ENCODE peak calls at places on chromosome 20, in five cellular contexts. G, V, Z, W and T are unnamed samples.

GRCh38 chr20:48703107-48703506 is 124.7 kb downstream of the PREX1 start:
- DNase-seq in W (no peak), V (no peak), Z (no peak), G (no peak), T (no peak)

GRCh38 chr20:19978511-19979210 is 38.5 kb upstream of the NAA20 start:
- DNase-seq in W (no peak), G (no peak), Z (no peak), V (no peak), T (no peak)

GRCh38 chr20:52425253-52425652 is 233.7 kb upstream of the ZFP64 start:
- DNase-seq in Z (no peak), V (no peak), G (no peak), W (no peak), T (no peak)

GRCh38 chr20:48892849-48893352 is 28.6 kb upstream of the ARFGEF2 start:
- DNase-seq in G (no peak), W (no peak), V (no peak), Z (no peak), T (no peak)

GRCh38 chr20:25437153-25437581 is 29.7 kb downstream of the GINS1 start:
- DNase-seq in Z (no peak), V (no peak), W (peak; percentile 8), G (no peak), T (no peak)

GRCh38 chr20:53899351-53900167 is 170.8 kb downstream of the BCAS1 start:
- DNase-seq in Z (no peak), V (peak; percentile 80), W (peak; percentile 96), G (peak; percentile 21), T (no peak)

GRCh38 chr20:34060970-34061369 is 51.1 kb downstream of the EIF2S2 start:
- DNase-seq in V (no peak), W (no peak), G (no peak), Z (no peak), T (no peak)

GRCh38 chr20:38985603-38986170 is 23.5 kb downstream of the DHX35 start:
- DNase-seq in W (peak; percentile 48), Z (no peak), V (no peak), G (no peak), T (peak; percentile 22)

GRCh38 chr20:24765316-24766142 is 183.5 kb upstream of the CST7 start:
- DNase-seq in Z (no peak), W (no peak), V (no peak), G (peak; percentile 60), T (no peak)

GRCh38 chr20:24445510-24446170 is 23.8 kb upstream of the SYNDIG1 start:
- DNase-seq in V (no peak), G (no peak), Z (no peak), W (no peak), T (no peak)

GRCh38 chr20:8867346-8867745 is 201.5 kb upstream of the PLCB4 start:
- DNase-seq in V (no peak), G (no peak), Z (no peak), W (no peak), T (no peak)

GRCh38 chr20:46243707-46244628 is 64.3 kb downstream of the CDH22 start:
- DNase-seq in V (no peak), Z (no peak), W (peak; percentile 65), G (no peak), T (no peak)

GRCh38 chr20:41360831-41361756 is 5.5 kb downstream of the EMILIN3 start:
- DNase-seq in V (no peak), Z (no peak), G (no peak), W (no peak), T (no peak)

GRCh38 chr20:35901678-35902544 is 52.4 kb downstream of the SCAND1 start:
- DNase-seq in V (no peak), Z (no peak), W (peak; percentile 78), G (no peak), T (no peak)

GRCh38 chr20:48288930-48289507 is 503.7 kb upstream of the SULF2 start:
- DNase-seq in V (no peak), Z (no peak), W (no peak), G (no peak), T (no peak)

GRCh38 chr20:18801516-18801915 is 12.1 kb upstream of the SCP2D1 start:
- DNase-seq in V (no peak), Z (no peak), W (no peak), G (no peak), T (no peak)

GRCh38 chr20:50532231-50532630 is 22.0 kb downstream of the PTPN1 start:
- DNase-seq in Z (no peak), V (no peak), G (no peak), W (no peak), T (no peak)

GRCh38 chr20:34390769-34391447 is 27.8 kb downstream of the ITCH start:
- DNase-seq in W (peak; percentile 95), G (no peak), V (no peak), Z (no peak), T (no peak)

GRCh38 chr20:62427172-62428007 is at the start of gene RBBP8NL:
- DNase-seq in V (no peak), G (no peak), Z (no peak), W (peak; percentile 92), T (no peak)

GRCh38 chr20:10662661-10663458 is 10.9 kb downstream of the JAG1 start:
- DNase-seq in Z (no peak), G (peak; percentile 44), V (no peak), W (no peak), T (no peak)

GRCh38 chr20:6240059-6240458 is 117.2 kb upstream of the FERMT1 start:
- DNase-seq in Z (no peak), G (no peak), V (no peak), W (no peak), T (no peak)

GRCh38 chr20:44228465-44229258 is 18.1 kb upstream of the OSER1 start:
- DNase-seq in Z (no peak), W (no peak), G (no peak), V (no peak), T (no peak)
- TF ChIP-seq CTCF in Z (no peak), W (no peak), G (no peak), V (no peak), T (no peak)

GRCh38 chr20:2914160-2914559 is 40.9 kb downstream of the PTPRA start:
- DNase-seq in W (peak; percentile 18), G (no peak), Z (no peak), V (no peak), T (no peak)
- TF ChIP-seq CTCF in W (no peak), G (no peak), Z (no peak), V (peak; percentile 45), T (peak; percentile 50)

GRCh38 chr20:845967-846893 is 12.7 kb downstream of the FAM110A start:
- DNase-seq in V (no peak), Z (no peak), G (no peak), W (no peak), T (peak; percentile 41)

GRCh38 chr20:843908-844307 is 10.4 kb downstream of the FAM110A start:
- DNase-seq in G (no peak), V (no peak), W (peak; percentile 53), Z (no peak), T (no peak)

GRCh38 chr20:845226-845868 is 11.8 kb downstream of the FAM110A start:
- DNase-seq in G (no peak), W (no peak), Z (peak; percentile 21), V (no peak), T (no peak)

GRCh38 chr20:842547-842940 is 9.0 kb downstream of the FAM110A start:
- DNase-seq in Z (no peak), W (no peak), G (no peak), V (no peak), T (no peak)

GRCh38 chr20:844473-845225 is 11.1 kb downstream of the FAM110A start:
- DNase-seq in W (peak; percentile 91), V (peak; percentile 83), G (peak; percentile 92), Z (peak; percentile 64), T (peak; percentile 98)
- TF ChIP-seq CTCF in W (no peak), V (no peak), G (no peak), Z (no peak), T (no peak)

GRCh38 chr20:12700701-12701100 is 308.1 kb upstream of the SPTLC3 start:
- DNase-seq in V (no peak), Z (no peak), W (no peak), G (no peak), T (no peak)

GRCh38 chr20:12698817-12699216 is 310.0 kb upstream of the SPTLC3 start:
- DNase-seq in W (no peak), G (no peak), V (no peak), Z (no peak), T (no peak)

GRCh38 chr20:12699374-12700228 is 309.2 kb upstream of the SPTLC3 start:
- DNase-seq in G (no peak), W (peak; percentile 12), V (no peak), Z (no peak), T (no peak)

DNA sequence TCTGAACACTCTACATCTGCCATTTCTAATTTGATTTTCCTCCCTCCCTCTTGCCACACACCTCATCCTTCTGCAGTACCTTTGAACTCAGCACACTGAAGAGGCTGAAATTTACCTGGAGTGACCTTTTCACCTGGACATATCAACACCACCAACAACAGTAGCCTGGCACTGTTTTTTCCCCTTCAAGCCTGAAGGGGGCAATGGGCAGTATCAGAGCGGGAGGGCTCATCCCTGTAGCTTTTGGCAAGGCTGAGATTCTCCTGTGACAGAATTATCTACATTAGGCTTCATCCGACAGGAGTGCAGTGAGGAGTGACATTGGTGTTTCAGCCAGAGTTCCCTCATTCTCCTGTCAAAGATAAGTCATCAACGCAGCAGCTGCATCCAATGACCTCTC is 312.8 kb upstream of the SPTLC3 start:
- DNase-seq in G (no peak), V (no peak), W (no peak), Z (no peak), T (no peak)
- TF ChIP-seq CTCF in G (no peak), V (no peak), W (no peak), Z (no peak), T (no peak)

DNA sequence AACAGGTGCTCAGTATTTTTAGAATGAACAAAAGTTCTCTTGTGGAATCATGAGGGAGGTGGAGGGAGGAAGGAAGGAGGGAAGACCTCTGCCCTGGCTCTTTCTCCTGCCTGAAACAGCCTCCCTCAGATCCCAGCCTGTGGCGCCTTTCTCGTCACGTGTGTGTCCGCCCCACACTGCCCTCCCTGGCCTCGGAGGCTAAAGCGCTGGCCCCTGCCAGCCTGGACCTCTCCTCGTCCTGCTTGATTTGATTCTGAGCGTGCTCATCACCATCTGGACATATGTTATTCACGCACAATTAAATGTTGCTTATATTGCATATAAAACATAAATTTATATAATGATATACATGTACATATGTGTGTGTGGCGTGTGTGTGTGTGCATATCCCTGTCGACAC is 41.0 kb downstream of the PHACTR3 start:
- DNase-seq in W (no peak), G (no peak), Z (no peak), V (no peak), T (no peak)
- TF ChIP-seq CTCF in W (no peak), G (no peak), Z (no peak), V (no peak), T (no peak)

GRCh38 chr20:57951549-57951948 is 241.7 kb upstream of the PMEPA1 start:
- DNase-seq in V (no peak), G (no peak), Z (no peak), W (no peak), T (no peak)
- TF ChIP-seq CTCF in V (no peak), G (no peak), Z (no peak), W (no peak), T (no peak)

GRCh38 chr20:64050261-64051032 is 1.0 kb upstream of the SOX18 start:
- DNase-seq in V (no peak), Z (no peak), W (no peak), G (no peak), T (no peak)
- TF ChIP-seq CTCF in V (no peak), Z (no peak), W (no peak), G (no peak), T (peak; percentile 14)

GRCh38 chr20:973785-974194 is 28.3 kb downstream of the RSPO4 start:
- DNase-seq in G (no peak), V (no peak), Z (no peak), W (peak; percentile 30), T (peak; percentile 77)
- TF ChIP-seq CTCF in G (no peak), V (peak; percentile 68), Z (no peak), W (peak; percentile 60), T (peak; percentile 66)